ENCODE peak calls at places on chromosomes 12 and 14, in four cellular contexts. One of them, this sample, is unnamed.

GRCh38 chr12:13503094-13503835 is 306.7 kb downstream of the EMP1 start:
- DNase-seq in heart right ventricle: no peak
- DNase-seq in GOT3: no peak
- DNase-seq in GM06990: no peak
- DNase-seq in this sample: peak

GRCh38 chr12:508795-509194 is 49.1 kb downstream of the B4GALNT3 start:
- DNase-seq in GM06990: no peak
- DNase-seq in heart right ventricle: no peak
- DNase-seq in GOT3: no peak
- DNase-seq in this sample: no peak

GRCh38 chr14:104889374-104889755 is 24.3 kb downstream of the CEP170B start:
- DNase-seq in heart right ventricle: no peak
- DNase-seq in GOT3: no peak
- DNase-seq in GM06990: peak
- DNase-seq in this sample: no peak

GRCh38 chr12:43914923-43915468 is 79.1 kb downstream of the TMEM117 start:
- DNase-seq in GOT3: no peak
- DNase-seq in GM06990: no peak
- DNase-seq in heart right ventricle: no peak
- DNase-seq in this sample: no peak

GRCh38 chr14:22012452-22012851 is 338.8 kb upstream of the OR4E1 start:
- DNase-seq in heart right ventricle: no peak
- DNase-seq in GM06990: no peak
- DNase-seq in GOT3: no peak
- DNase-seq in this sample: no peak

GRCh38 chr14:96978525-96979272 is 181.5 kb downstream of the VRK1 start:
- DNase-seq in GM06990: no peak
- DNase-seq in GOT3: no peak
- DNase-seq in heart right ventricle: no peak
- DNase-seq in this sample: no peak

GRCh38 chr12:51592034-51592705 is 1.1 kb downstream of the SCN8A start:
- DNase-seq in GM06990: no peak
- DNase-seq in GOT3: no peak
- DNase-seq in heart right ventricle: no peak
- DNase-seq in this sample: peak

GRCh38 chr12:99131761-99132199 is 486.7 kb downstream of the APAF1 start:
- DNase-seq in GM06990: peak
- DNase-seq in GOT3: no peak
- DNase-seq in heart right ventricle: peak
- DNase-seq in this sample: peak

GRCh38 chr12:49974231-49974675 is 1.5 kb downstream of the AQP6 start:
- DNase-seq in GM06990: no peak
- DNase-seq in GOT3: no peak
- DNase-seq in heart right ventricle: peak
- DNase-seq in this sample: peak

GRCh38 chr12:108414021-108414420 is 74.9 kb upstream of the CMKLR1 start:
- DNase-seq in GOT3: no peak
- DNase-seq in heart right ventricle: no peak
- DNase-seq in GM06990: no peak
- DNase-seq in this sample: no peak

GRCh38 chr12:18454330-18454729 is 193.0 kb downstream of the PIK3C2G start:
- DNase-seq in GM06990: no peak
- DNase-seq in GOT3: no peak
- DNase-seq in heart right ventricle: no peak
- DNase-seq in this sample: no peak

GRCh38 chr14:101885254-101885576 is 79.2 kb upstream of the DYNC1H1 start:
- DNase-seq in GM06990: no peak
- DNase-seq in GOT3: no peak
- DNase-seq in heart right ventricle: no peak
- DNase-seq in this sample: no peak

GRCh38 chr12:100858658-100859057 is 64.1 kb downstream of the ANO4 start:
- DNase-seq in GOT3: no peak
- DNase-seq in heart right ventricle: no peak
- DNase-seq in GM06990: no peak
- DNase-seq in this sample: peak

GRCh38 chr14:73829526-73830431 is 21.9 kb upstream of the PTGR2 start:
- DNase-seq in GM06990: peak
- DNase-seq in GOT3: no peak
- DNase-seq in heart right ventricle: no peak
- DNase-seq in this sample: peak

GRCh38 chr12:54723653-54724256 is 75.6 kb upstream of the DCD start:
- DNase-seq in GOT3: no peak
- DNase-seq in heart right ventricle: no peak
- DNase-seq in GM06990: no peak
- DNase-seq in this sample: no peak

GRCh38 chr14:42316746-42317145 is 710.1 kb downstream of the LRFN5 start:
- DNase-seq in GOT3: no peak
- DNase-seq in GM06990: no peak
- DNase-seq in heart right ventricle: no peak
- DNase-seq in this sample: no peak

GRCh38 chr12:106883421-106883820 is 72.3 kb upstream of the TMEM263 start:
- DNase-seq in GM06990: no peak
- DNase-seq in heart right ventricle: no peak
- DNase-seq in GOT3: no peak
- DNase-seq in this sample: peak

GRCh38 chr12:29662737-29663323 is 120.9 kb downstream of the TMTC1 start:
- DNase-seq in heart right ventricle: no peak
- DNase-seq in GM06990: no peak
- DNase-seq in GOT3: no peak
- DNase-seq in this sample: no peak

GRCh38 chr12:3365416-3366385 is 125.3 kb upstream of the PRMT8 start:
- DNase-seq in GOT3: no peak
- DNase-seq in heart right ventricle: peak
- DNase-seq in GM06990: no peak
- DNase-seq in this sample: no peak